ENCODE peak calls at places on chromosomes 5 and 9, in five cellular contexts. B is fibroblast of mammary gland, K is left ventricle myocardium inferior, X is cardiac muscle cell, M is PC-3. H is an unnamed sample.

GRCh38 chr9:36135791-36136276 is 699 bp upstream of the GLIPR2 start:
- DNase-seq in B (no peak), K (no peak), X (peak), M (no peak), H (no peak)

GRCh38 chr9:81849631-81850259 is 78.5 kb upstream of the SPATA31D4 start:
- DNase-seq in B (no peak), K (no peak), X (no peak), M (peak), H (no peak)

GRCh38 chr5:78242001-78242400 is 52.5 kb downstream of the AP3B1 start:
- DNase-seq in B (no peak), K (no peak), X (no peak), M (no peak), H (no peak)

GRCh38 chr9:1606253-1606652 is 408.9 kb upstream of the SMARCA2 start:
- DNase-seq in B (no peak), K (no peak), X (no peak), M (no peak), H (no peak)

GRCh38 chr5:56684159-56684558 is 131.2 kb upstream of the MAP3K1 start:
- DNase-seq in B (no peak), K (no peak), X (no peak), M (no peak), H (no peak)

GRCh38 chr9:105593145-105593544 is 35.2 kb downstream of the FKTN start:
- DNase-seq in B (no peak), K (no peak), X (no peak), M (no peak), H (no peak)

GRCh38 chr9:107243757-107244156 is 39.3 kb upstream of the RAD23B start:
- DNase-seq in B (peak), K (no peak), X (no peak), M (peak), H (peak)

GRCh38 chr5:1564824-1565736 is 41.3 kb upstream of the LPCAT1 start:
- DNase-seq in B (no peak), K (no peak), X (no peak), M (peak), H (no peak)

GRCh38 chr9:79023134-79023577 is 548.6 kb upstream of the TLE4 start:
- DNase-seq in B (peak), K (no peak), X (no peak), M (peak), H (peak)

GRCh38 chr9:347667-348292 is 133.1 kb downstream of the DOCK8 start:
- DNase-seq in B (peak), K (no peak), X (peak), M (peak), H (peak)

GRCh38 chr5:130995851-130996250 is 169.2 kb downstream of the HINT1 start:
- DNase-seq in B (no peak), K (no peak), X (no peak), M (no peak), H (no peak)

GRCh38 chr5:1800470-1801060 is 642 bp upstream of the NDUFS6 start:
- DNase-seq in B (no peak), K (no peak), X (peak), M (peak), H (no peak)

GRCh38 chr9:95017661-95018060 is 291.2 kb downstream of the AOPEP start:
- DNase-seq in B (no peak), K (no peak), X (no peak), M (peak), H (no peak)

GRCh38 chr9:95021166-95021886 is 294.8 kb downstream of the AOPEP start:
- DNase-seq in B (no peak), K (no peak), X (no peak), M (no peak), H (no peak)

GRCh38 chr9:95017062-95017461 is 290.6 kb downstream of the AOPEP start:
- DNase-seq in B (peak), K (no peak), X (no peak), M (no peak), H (peak)

GRCh38 chr9:95015569-95015968 is 289.1 kb downstream of the AOPEP start:
- DNase-seq in B (no peak), K (no peak), X (no peak), M (no peak), H (no peak)

DNA sequence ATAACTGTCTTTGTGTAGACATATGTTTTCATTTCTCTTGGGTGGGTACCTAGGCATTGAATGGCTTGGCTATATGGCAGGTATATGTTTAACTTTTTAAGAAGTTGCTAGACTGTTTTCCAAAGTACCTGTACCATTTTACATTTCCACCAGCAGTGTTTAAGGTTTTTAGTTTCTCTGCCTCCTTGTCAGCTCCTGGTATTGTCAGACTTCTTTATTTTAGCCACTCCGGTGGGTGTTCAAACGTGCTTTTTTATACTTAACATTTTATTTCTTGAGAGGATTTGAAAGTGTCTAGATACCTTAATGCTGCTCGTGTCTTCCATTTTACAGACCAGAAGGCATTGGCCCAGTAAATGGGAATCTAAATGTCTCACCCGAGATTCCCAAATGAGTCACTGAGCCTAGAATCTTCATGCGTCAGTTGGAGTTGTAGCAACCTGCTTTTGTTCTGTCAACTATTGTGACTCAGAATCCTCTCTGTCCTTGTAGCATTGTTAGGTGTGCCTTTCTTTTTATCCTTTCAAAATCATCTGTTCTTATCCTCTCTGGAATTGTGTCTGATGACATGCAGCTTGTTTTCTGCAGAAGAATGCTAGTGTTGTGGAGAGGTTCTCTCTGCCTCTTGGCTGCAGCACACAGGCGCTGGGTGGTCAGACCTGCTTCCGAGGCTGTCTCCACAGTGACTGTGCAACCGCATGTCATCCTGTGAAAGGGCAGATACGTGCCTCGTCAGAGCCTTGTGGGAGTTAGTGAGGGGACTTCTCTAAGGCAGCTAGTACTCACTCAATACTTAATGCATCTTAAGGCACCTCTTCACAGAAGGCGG is 291.8 kb downstream of the AOPEP start:
- DNase-seq in B (peak), K (peak), X (peak), M (peak), H (peak)
- H3K4me3 ChIP-seq in B (no peak), K (peak), X (no peak), M (peak), H (peak)

DNA sequence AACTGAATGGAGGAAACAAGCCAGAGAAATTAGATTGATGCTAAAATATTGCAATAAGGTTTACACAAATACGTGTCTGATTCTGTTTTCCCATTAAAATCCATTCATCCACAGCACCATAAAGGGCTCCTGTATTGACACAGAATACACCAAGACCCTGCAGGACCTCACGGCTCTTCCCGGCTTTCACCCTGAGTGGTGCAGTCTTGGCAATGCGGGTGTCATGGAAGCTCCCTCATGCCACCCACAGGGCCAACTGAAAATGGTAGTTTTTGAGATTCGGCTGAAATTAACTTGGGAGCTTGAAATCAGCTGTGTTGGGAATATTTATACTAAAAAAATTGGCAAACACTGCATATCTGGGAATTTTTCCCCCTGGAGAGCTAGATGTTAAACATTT is 17.3 kb upstream of the EXOC3 start:
- DNase-seq in B (peak), K (no peak), X (no peak), M (peak), H (no peak)
- TF ChIP-seq CTCF in B (no peak), K (peak), X (peak), M (peak), H (no peak)

GRCh38 chr5:133968057-133968993 is at the start of gene C5orf15:
- DNase-seq in B (peak), K (peak), X (peak), M (peak), H (peak)

GRCh38 chr5:133969654-133970324 is 1.4 kb upstream of the C5orf15 start:
- DNase-seq in B (no peak), K (no peak), X (no peak), M (no peak), H (peak)

GRCh38 chr5:133966090-133966489 is 2.3 kb downstream of the C5orf15 start:
- DNase-seq in B (no peak), K (no peak), X (no peak), M (no peak), H (no peak)

GRCh38 chr5:133967124-133967523 is 1.3 kb downstream of the C5orf15 start:
- DNase-seq in B (no peak), K (no peak), X (peak), M (no peak), H (peak)

GRCh38 chr5:133967715-133968056 is 739 bp downstream of the C5orf15 start:
- DNase-seq in B (peak), K (no peak), X (no peak), M (no peak), H (no peak)
- H3K4me3 ChIP-seq in B (peak), K (peak), X (peak), M (peak), H (peak)

GRCh38 chr5:171365351-171365750 is 22.3 kb upstream of the NPM1 start:
- DNase-seq in B (peak), K (no peak), X (peak), M (no peak), H (peak)
- TF ChIP-seq CTCF in B (peak), K (peak), X (peak), M (peak), H (peak)

GRCh38 chr5:146409081-146409671 is 38.0 kb upstream of the TCERG1 start:
- DNase-seq in B (peak), K (no peak), X (no peak), M (peak), H (peak)
- H3K4me3 ChIP-seq in B (no peak), K (no peak), X (no peak), M (no peak), H (no peak)

GRCh38 chr5:68747077-68747420 is 346.8 kb upstream of the SLC30A5 start:
- DNase-seq in B (no peak), K (no peak), X (no peak), M (no peak), H (no peak)

GRCh38 chr5:68749076-68749475 is 344.7 kb upstream of the SLC30A5 start:
- DNase-seq in B (no peak), K (no peak), X (peak), M (no peak), H (no peak)

GRCh38 chr5:68744196-68744595 is 349.6 kb upstream of the SLC30A5 start:
- DNase-seq in B (no peak), K (no peak), X (no peak), M (no peak), H (no peak)

GRCh38 chr5:68746220-68747076 is 347.4 kb upstream of the SLC30A5 start:
- DNase-seq in B (no peak), K (no peak), X (no peak), M (no peak), H (no peak)

DNA sequence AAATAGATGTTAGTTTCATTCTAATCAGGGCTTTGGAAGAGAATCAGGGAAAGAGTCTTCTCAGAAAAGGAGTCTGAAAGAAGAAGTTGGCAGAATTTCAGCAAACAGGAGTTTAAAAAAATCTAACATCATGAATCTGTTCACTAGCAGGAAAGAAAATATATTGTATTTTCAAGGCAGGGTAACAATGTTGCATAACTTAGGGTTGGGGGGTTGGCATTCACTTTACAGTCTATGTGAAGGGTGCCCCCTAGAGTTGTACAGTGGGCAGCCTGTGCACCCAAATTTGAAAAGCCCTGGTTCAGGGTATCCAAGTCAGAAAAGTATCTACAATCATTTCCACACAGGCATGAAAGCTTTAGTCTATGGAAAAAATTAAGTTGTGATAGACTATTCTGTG is 348.4 kb upstream of the SLC30A5 start:
- DNase-seq in B (peak), K (no peak), X (no peak), M (no peak), H (no peak)
- TF ChIP-seq CTCF in B (peak), K (peak), X (peak), M (no peak), H (peak)